ENCODE peak calls at places on chromosomes 7 and 10, in nine cellular contexts. A is hepatocyte, M is astrocyte, X is fibroblast of lung, O is OCI-LY7, V is HCT116, N is keratinocyte, Q is GM23338, R is K562. E is an unnamed sample.

GRCh38 chr10:70752571-70752970 is 32.6 kb downstream of the TBATA start:
- DNase-seq in A (no peak), V (no peak), R (no peak), M (no peak), O (no peak), X (no peak), Q (no peak), N (no peak), E (no peak)

GRCh38 chr10:132107211-132107946 is 41.6 kb downstream of the JAKMIP3 start:
- DNase-seq in N (no peak), Q (no peak), O (no peak), A (no peak), R (no peak), X (no peak), V (no peak), M (no peak), E (no peak)

GRCh38 chr10:131469551-131469950 is 158.0 kb upstream of the TCERG1L start:
- DNase-seq in Q (no peak), N (no peak), V (no peak), M (no peak), A (no peak), X (no peak), R (no peak), O (no peak), E (no peak)

GRCh38 chr10:11511325-11511724 is 100.1 kb downstream of the USP6NL start:
- DNase-seq in O (no peak), A (no peak), Q (no peak), V (no peak), R (no peak), N (no peak), X (no peak), M (no peak), E (no peak)

GRCh38 chr10:112843623-112844022 is 106.4 kb upstream of the TCF7L2 start:
- DNase-seq in R (peak), Q (no peak), M (no peak), V (no peak), X (no peak), O (no peak), N (no peak), A (no peak), E (no peak)

GRCh38 chr10:129056734-129057689 is 410.0 kb upstream of the MGMT start:
- DNase-seq in V (no peak), O (no peak), R (no peak), Q (no peak), N (no peak), X (no peak), M (no peak), A (no peak), E (no peak)

GRCh38 chr10:25867321-25867720 is 66.7 kb upstream of the MYO3A start:
- DNase-seq in O (no peak), X (no peak), M (peak), Q (no peak), N (no peak), V (no peak), R (no peak), A (no peak), E (no peak)

GRCh38 chr7:7920481-7920880 is 48.1 kb upstream of the GLCCI1 start:
- DNase-seq in R (no peak), O (peak), X (no peak), N (no peak), V (no peak), Q (peak), M (no peak), A (no peak), E (peak)

GRCh38 chr10:60896033-60896432 is 48.0 kb downstream of the RHOBTB1 start:
- DNase-seq in M (peak), N (no peak), A (peak), R (no peak), V (no peak), X (peak), Q (no peak), O (no peak), E (no peak)

GRCh38 chr7:30928254-30928872 is 16.7 kb downstream of the AQP1 start:
- DNase-seq in X (no peak), O (no peak), Q (no peak), V (no peak), M (no peak), N (no peak), R (no peak), A (peak), E (no peak)

GRCh38 chr7:2757361-2757903 is 69.4 kb downstream of the AMZ1 start:
- DNase-seq in Q (no peak), X (no peak), R (no peak), A (peak), V (peak), N (peak), O (no peak), M (no peak), E (no peak)

GRCh38 chr7:130899638-130900401 is 165.8 kb upstream of the KLF14 start:
- DNase-seq in O (peak), N (no peak), A (peak), V (no peak), Q (no peak), R (no peak), X (no peak), M (no peak), E (no peak)

GRCh38 chr7:44977956-44978355 is 859 bp downstream of the MYO1G start:
- DNase-seq in M (no peak), V (no peak), R (no peak), O (peak), N (no peak), Q (no peak), A (no peak), X (no peak), E (no peak)

GRCh38 chr10:14773551-14774213 is 1.0 kb downstream of the FAM107B start:
- DNase-seq in R (no peak), O (no peak), Q (no peak), X (no peak), V (no peak), N (no peak), A (no peak), M (no peak), E (no peak)

GRCh38 chr10:28930520-28931495 is 253.5 kb downstream of the BAMBI start:
- DNase-seq in O (no peak), Q (no peak), X (no peak), M (no peak), R (no peak), A (no peak), N (no peak), V (no peak), E (no peak)

GRCh38 chr7:151427705-151428392 is 12.1 kb downstream of the CRYGN start:
- DNase-seq in O (no peak), A (no peak), Q (no peak), V (no peak), R (no peak), N (no peak), M (no peak), X (no peak), E (no peak)

GRCh38 chr7:88223265-88223664 is 3.4 kb upstream of the SRI start:
- DNase-seq in O (no peak), X (no peak), A (no peak), M (no peak), Q (no peak), N (no peak), V (no peak), R (no peak), E (no peak)

GRCh38 chr7:68417659-68418058 is 1180.6 kb upstream of the AUTS2 start:
- DNase-seq in R (peak), V (no peak), X (no peak), M (no peak), N (no peak), O (peak), A (no peak), Q (no peak), E (no peak)

GRCh38 chr7:158829021-158829341 is 328 bp downstream of the ESYT2 start:
- DNase-seq in O (peak), N (no peak), M (peak), R (peak), Q (peak), A (peak), X (peak), V (no peak), E (peak)

GRCh38 chr7:2554654-2555053 is 670 bp downstream of the BRAT1 start:
- DNase-seq in X (no peak), V (no peak), R (peak), N (no peak), A (no peak), M (no peak), Q (no peak), O (peak), E (peak)

GRCh38 chr7:64131696-64132095 is 75.3 kb upstream of the ZNF735 start:
- DNase-seq in Q (no peak), X (no peak), V (no peak), A (no peak), M (no peak), R (no peak), O (no peak), N (no peak), E (no peak)

GRCh38 chr7:22842973-22843372 is 20.3 kb upstream of the TOMM7 start:
- DNase-seq in A (no peak), X (no peak), Q (no peak), M (no peak), N (no peak), V (no peak), R (no peak), O (no peak), E (no peak)

GRCh38 chr10:113666682-113667252 is 2.9 kb upstream of the NRAP start:
- DNase-seq in N (no peak), M (peak), R (no peak), O (no peak), A (no peak), V (no peak), X (no peak), Q (no peak), E (no peak)

GRCh38 chr10:30013684-30014246 is 45.6 kb downstream of the JCAD start:
- DNase-seq in O (no peak), M (peak), V (no peak), Q (no peak), R (no peak), A (no peak), N (no peak), X (no peak), E (no peak)

GRCh38 chr10:72426982-72427381 is 72.3 kb upstream of the DNAJB12 start:
- DNase-seq in Q (peak), R (no peak), X (no peak), O (no peak), M (no peak), N (no peak), V (no peak), A (no peak), E (peak)

GRCh38 chr7:69412331-69413146 is 185.7 kb upstream of the AUTS2 start:
- DNase-seq in Q (no peak), N (no peak), M (peak), X (no peak), A (peak), V (no peak), R (peak), O (peak), E (no peak)

GRCh38 chr10:110648743-110649651 is 4.9 kb downstream of the RBM20 start:
- DNase-seq in N (no peak), Q (no peak), O (no peak), A (no peak), M (no peak), R (no peak), V (no peak), X (no peak), E (no peak)

GRCh38 chr10:34861293-34862004 is 46.4 kb upstream of the PARD3 start:
- DNase-seq in M (no peak), Q (no peak), V (no peak), A (peak), R (no peak), O (no peak), N (no peak), X (peak), E (peak)

GRCh38 chr7:67854784-67855183 is 858.2 kb downstream of the TYW1 start:
- DNase-seq in M (no peak), A (no peak), X (no peak), V (no peak), N (no peak), Q (no peak), O (no peak), R (no peak), E (no peak)

GRCh38 chr10:5576780-5577472 is 52.2 kb downstream of the CALML3 start:
- DNase-seq in O (no peak), M (no peak), X (no peak), Q (no peak), V (no peak), N (no peak), A (no peak), R (no peak), E (no peak)

GRCh38 chr10:29980084-29980483 is 79.3 kb downstream of the JCAD start:
- DNase-seq in M (peak), A (no peak), X (peak), R (no peak), V (no peak), O (no peak), Q (no peak), N (no peak), E (no peak)

GRCh38 chr10:51006686-51007085 is 67.6 kb upstream of the PRKG1 start:
- DNase-seq in Q (no peak), A (no peak), O (no peak), M (no peak), N (no peak), R (no peak), X (no peak), V (no peak), E (no peak)

GRCh38 chr10:93081834-93082233 is 8.1 kb downstream of the CYP26A1 start:
- DNase-seq in A (no peak), N (no peak), V (no peak), Q (no peak), X (no peak), R (no peak), O (no peak), M (peak), E (no peak)

GRCh38 chr7:74514131-74514591 is 60.5 kb downstream of the GTF2IRD1 start:
- DNase-seq in R (no peak), Q (no peak), V (no peak), X (no peak), N (no peak), O (no peak), A (no peak), M (no peak), E (no peak)

GRCh38 chr10:7896297-7896696 is 78.0 kb downstream of the TAF3 start:
- DNase-seq in M (no peak), Q (no peak), V (no peak), X (no peak), A (no peak), N (no peak), R (no peak), O (no peak), E (no peak)

GRCh38 chr10:43062402-43063160 is 14.3 kb upstream of the RET start:
- DNase-seq in Q (no peak), A (no peak), N (no peak), V (no peak), R (no peak), O (no peak), M (no peak), X (no peak), E (no peak)

GRCh38 chr7:55191161-55191925 is 172.5 kb downstream of the EGFR start:
- DNase-seq in A (no peak), M (no peak), O (no peak), Q (no peak), N (no peak), V (no peak), R (no peak), X (no peak), E (no peak)
- TF ChIP-seq CTCF in A (no peak), M (no peak), O (no peak), Q (no peak), N (no peak), V (no peak), R (no peak), X (no peak), E (no peak)

GRCh38 chr10:12563489-12563888 is 214.1 kb downstream of the CAMK1D start:
- DNase-seq in R (no peak), M (no peak), O (no peak), X (no peak), A (no peak), N (no peak), V (no peak), Q (no peak), E (no peak)

GRCh38 chr10:12568391-12568790 is 219.0 kb downstream of the CAMK1D start:
- DNase-seq in R (no peak), V (no peak), N (no peak), X (no peak), A (no peak), Q (peak), M (no peak), O (no peak), E (no peak)

GRCh38 chr10:12561720-12562119 is 212.4 kb downstream of the CAMK1D start:
- DNase-seq in N (no peak), R (no peak), O (no peak), X (no peak), Q (no peak), M (no peak), V (no peak), A (no peak), E (no peak)

GRCh38 chr10:12564173-12564572 is 214.8 kb downstream of the CAMK1D start:
- DNase-seq in O (no peak), Q (no peak), X (peak), R (no peak), M (peak), N (no peak), A (no peak), V (no peak), E (no peak)

DNA sequence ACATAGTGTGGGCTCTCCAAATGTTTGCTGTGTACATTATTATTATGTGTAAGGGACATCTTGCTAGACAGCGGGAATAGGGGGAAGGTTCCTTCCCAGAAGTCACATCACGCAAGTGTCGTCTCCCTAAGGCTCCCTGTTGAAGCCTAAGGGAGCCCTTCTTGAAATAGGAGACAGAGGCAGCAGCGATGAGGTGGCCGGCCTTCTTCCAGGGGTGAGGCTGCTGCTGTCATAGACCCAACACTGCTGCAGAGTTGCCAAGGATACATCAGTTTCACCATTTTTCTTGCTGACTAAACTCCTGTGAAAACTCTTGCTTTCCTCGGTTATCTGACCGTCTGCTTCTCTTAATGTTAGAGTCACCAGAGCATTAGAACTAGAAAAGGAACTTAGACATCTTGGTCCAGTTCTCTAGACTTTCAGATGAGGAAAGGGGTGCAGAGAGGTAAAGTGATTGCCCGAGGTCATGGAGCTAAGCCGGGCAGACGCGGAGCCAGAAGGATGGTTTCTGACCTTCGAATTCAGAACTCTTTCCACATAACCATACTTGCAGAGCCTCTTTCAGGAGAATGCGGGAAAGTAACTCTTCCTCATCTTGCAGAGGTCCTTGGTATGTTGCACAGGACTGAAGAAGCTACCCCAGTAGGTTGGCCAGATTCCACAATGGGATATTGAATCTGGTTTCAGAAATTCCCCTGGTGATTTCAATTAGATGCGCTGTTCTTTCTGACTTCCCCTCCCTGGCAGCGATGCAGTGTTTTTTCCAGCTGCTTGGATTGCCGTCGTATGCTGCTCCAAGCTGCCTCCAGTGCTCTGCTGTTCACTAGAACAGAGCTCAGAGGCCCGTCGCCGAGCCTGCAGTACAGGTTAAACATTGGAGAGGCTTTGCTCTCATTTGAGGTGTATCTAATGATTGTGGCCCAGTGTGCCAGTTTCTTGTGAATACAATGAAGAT is 217.1 kb downstream of the CAMK1D start:
- DNase-seq in Q (no peak), R (no peak), N (no peak), O (no peak), M (peak), V (no peak), X (peak), A (no peak), E (no peak)
- H2AFZ ChIP-seq in Q (no peak), R (no peak), N (no peak), O (no peak), M (no peak), V (no peak), X (no peak), A (no peak), E (no peak)

GRCh38 chr10:102775201-102775972 is 31.6 kb downstream of the WBP1L start:
- DNase-seq in N (no peak), R (no peak), A (peak), M (no peak), X (peak), Q (no peak), V (no peak), O (no peak), E (no peak)

GRCh38 chr10:102778781-102779180 is 35.0 kb downstream of the WBP1L start:
- DNase-seq in X (no peak), V (no peak), R (no peak), M (no peak), N (no peak), A (no peak), Q (no peak), O (no peak), E (no peak)

GRCh38 chr10:102777696-102778530 is 34.2 kb downstream of the WBP1L start:
- DNase-seq in X (no peak), N (peak), R (no peak), V (no peak), A (peak), Q (peak), M (no peak), O (no peak), E (no peak)

GRCh38 chr10:102775973-102776669 is 32.4 kb downstream of the WBP1L start:
- DNase-seq in V (no peak), N (no peak), M (peak), O (no peak), X (peak), A (peak), R (peak), Q (peak), E (peak)

GRCh38 chr10:102776779-102777417 is 33.1 kb downstream of the WBP1L start:
- DNase-seq in Q (peak), X (peak), M (peak), V (no peak), N (peak), R (peak), A (peak), O (no peak), E (peak)
- H3K4me2 ChIP-seq in Q (peak), X (peak), M (peak), V (no peak), N (peak), R (peak), A (peak), O (no peak), E (peak)

GRCh38 chr7:105228555-105228954 is 160.2 kb downstream of the SRPK2 start:
- DNase-seq in R (no peak), O (no peak), Q (peak), M (no peak), A (no peak), V (no peak), X (no peak), N (no peak), E (peak)

GRCh38 chr7:105229641-105230040 is 159.1 kb downstream of the SRPK2 start:
- DNase-seq in O (no peak), R (no peak), A (no peak), N (no peak), V (no peak), X (no peak), Q (no peak), M (no peak), E (no peak)

GRCh38 chr7:105227391-105227790 is 161.3 kb downstream of the SRPK2 start:
- DNase-seq in N (no peak), M (no peak), X (no peak), O (no peak), R (no peak), Q (no peak), A (no peak), V (no peak), E (no peak)

GRCh38 chr7:105222953-105223352 is 165.8 kb downstream of the SRPK2 start:
- DNase-seq in A (no peak), X (no peak), V (no peak), O (no peak), M (no peak), N (no peak), R (no peak), Q (no peak), E (no peak)

DNA sequence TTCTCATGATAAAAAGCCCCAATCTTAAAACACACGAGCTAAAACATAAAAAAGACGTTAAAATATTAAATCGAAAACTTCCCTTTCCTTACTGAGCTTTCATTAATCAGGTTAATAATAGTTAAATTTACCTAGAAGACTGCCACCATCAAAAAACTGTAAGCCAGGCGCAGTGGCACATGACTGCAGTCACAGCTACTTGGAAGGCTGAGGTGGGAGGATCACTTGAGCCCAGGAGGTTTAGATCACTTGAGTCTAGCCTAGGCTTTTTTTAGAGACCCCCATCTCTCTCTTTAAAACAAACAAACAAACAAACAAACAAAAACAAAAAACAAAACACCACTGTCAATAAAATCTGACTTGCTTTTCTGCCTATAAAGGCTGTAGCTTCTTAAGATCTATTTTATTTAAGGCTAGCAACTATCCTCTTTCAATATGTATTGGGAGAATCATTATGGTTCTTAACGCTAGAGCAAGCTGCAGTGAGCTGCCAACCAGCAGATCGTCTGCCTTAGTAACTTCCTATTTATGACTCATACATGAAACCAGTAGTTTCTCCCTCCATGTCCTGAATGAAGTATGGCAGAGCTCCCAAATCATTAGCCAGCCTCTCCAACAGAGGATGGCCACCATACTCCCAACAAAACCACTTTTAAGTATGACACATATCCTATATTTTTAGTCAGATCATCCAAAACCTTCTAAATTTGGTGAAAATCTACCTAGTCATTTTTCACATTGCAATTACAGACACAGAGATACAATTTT is 163.7 kb downstream of the SRPK2 start:
- DNase-seq in O (peak), M (peak), R (peak), V (peak), X (peak), Q (no peak), N (peak), A (peak), E (no peak)
- TF ChIP-seq CTCF in O (no peak), M (no peak), R (no peak), V (no peak), X (no peak), Q (no peak), N (no peak), A (no peak), E (no peak)

GRCh38 chr7:11539853-11540252 is 292.1 kb downstream of the THSD7A start:
- DNase-seq in Q (no peak), N (no peak), A (no peak), R (no peak), X (peak), V (no peak), O (peak), M (peak), E (no peak)
- H2AFZ ChIP-seq in Q (no peak), N (no peak), A (no peak), R (no peak), X (no peak), V (no peak), O (peak), M (no peak), E (no peak)

E was measured in neural progenitor cell.